ENCODE peak calls at places on chromosome 11, in nine cellular contexts. Q is lower lobe of right lung, M is pancreas, T is IMR-90, N is coronary artery, Z is DND-41, S is ovary, Y is body of pancreas, E is fibroblast of lung. W is an unnamed sample.

GRCh38 chr11:26297179-26297970 is 34.6 kb upstream of the ANO3 start:
- DNase-seq in M (peak), Q (no peak), T (peak), S (no peak), Z (no peak), E (peak), Y (peak), N (no peak), W (no peak)

GRCh38 chr11:119421941-119422504 is 949 bp downstream of the THY1 start:
- DNase-seq in T (peak), Y (no peak), E (peak), N (no peak), Q (no peak), Z (no peak), S (no peak), M (no peak), W (no peak)

GRCh38 chr11:57491371-57492061 is 24.0 kb downstream of the SLC43A1 start:
- DNase-seq in T (no peak), S (no peak), Z (peak), Q (no peak), Y (no peak), M (no peak), E (no peak), N (no peak), W (no peak)

GRCh38 chr11:120794748-120795147 is 229.2 kb upstream of the TBCEL start:
- DNase-seq in S (no peak), N (no peak), Z (no peak), Q (no peak), E (no peak), Y (no peak), T (no peak), M (no peak), W (no peak)

GRCh38 chr11:63490551-63491239 is at the start of gene PLAAT5:
- DNase-seq in S (peak), T (no peak), Q (peak), Y (peak), E (peak), N (no peak), M (no peak), Z (no peak), W (peak)

GRCh38 chr11:83374311-83374710 is 88.1 kb upstream of the CCDC90B start:
- DNase-seq in T (no peak), S (no peak), Y (no peak), Z (no peak), M (no peak), Q (no peak), N (no peak), E (no peak), W (no peak)

GRCh38 chr11:111748035-111748804 is 18.0 kb downstream of the PPP2R1B start:
- DNase-seq in M (no peak), E (no peak), Y (no peak), T (no peak), Q (no peak), N (no peak), S (no peak), Z (no peak), W (no peak)

GRCh38 chr11:126083829-126084607 is 21.4 kb upstream of the CDON start:
- DNase-seq in T (no peak), Y (peak), S (no peak), Z (peak), Q (no peak), N (no peak), E (no peak), M (no peak), W (peak)

GRCh38 chr11:6587360-6587953 is 16.0 kb downstream of the RRP8 start:
- DNase-seq in N (peak), Y (peak), Z (no peak), T (no peak), E (no peak), S (no peak), Q (no peak), M (peak), W (no peak)

GRCh38 chr11:68444566-68444965 is 16.0 kb upstream of the PPP6R3 start:
- DNase-seq in N (no peak), T (no peak), E (no peak), Q (peak), Y (no peak), S (no peak), Z (no peak), M (no peak), W (no peak)

GRCh38 chr11:44627911-44628729 is 62.7 kb downstream of the CD82 start:
- DNase-seq in Z (no peak), Q (peak), E (peak), M (peak), Y (peak), S (peak), T (peak), N (peak), W (no peak)

GRCh38 chr11:69440876-69441275 is 40.6 kb upstream of the LINC01488 start:
- DNase-seq in T (no peak), Q (no peak), E (no peak), Z (no peak), M (no peak), S (no peak), N (no peak), Y (no peak), W (no peak)

GRCh38 chr11:130533871-130534270 is 85.4 kb downstream of the ADAMTS15 start:
- DNase-seq in T (no peak), Z (no peak), Y (no peak), M (no peak), N (no peak), E (no peak), S (no peak), Q (no peak), W (no peak)

GRCh38 chr11:61893981-61894380 is 2.6 kb upstream of the FADS3 start:
- DNase-seq in M (no peak), T (peak), N (no peak), Q (no peak), Z (no peak), Y (no peak), E (peak), S (no peak), W (no peak)

GRCh38 chr11:14042686-14043440 is 80.3 kb downstream of the SPON1 start:
- DNase-seq in M (no peak), Z (no peak), Q (no peak), Y (no peak), E (no peak), S (no peak), T (no peak), N (no peak), W (no peak)

GRCh38 chr11:95327273-95327948 is 96.4 kb upstream of the SESN3 start:
- DNase-seq in E (no peak), N (no peak), Z (no peak), M (peak), T (no peak), Y (no peak), S (no peak), Q (no peak), W (no peak)

GRCh38 chr11:12454782-12455181 is 77.4 kb downstream of the PARVA start:
- DNase-seq in S (no peak), M (no peak), E (peak), Y (no peak), Z (no peak), N (no peak), T (peak), Q (no peak), W (no peak)

GRCh38 chr11:11442791-11443190 is 89.7 kb upstream of the CSNK2A3 start:
- DNase-seq in Y (no peak), E (no peak), Q (no peak), Z (no peak), S (no peak), N (no peak), T (no peak), M (no peak), W (no peak)

GRCh38 chr11:105092255-105093239 is 47.0 kb downstream of the CARD18 start:
- DNase-seq in N (no peak), Z (no peak), E (peak), S (no peak), Y (no peak), Q (no peak), T (peak), M (no peak), W (no peak)

DNA sequence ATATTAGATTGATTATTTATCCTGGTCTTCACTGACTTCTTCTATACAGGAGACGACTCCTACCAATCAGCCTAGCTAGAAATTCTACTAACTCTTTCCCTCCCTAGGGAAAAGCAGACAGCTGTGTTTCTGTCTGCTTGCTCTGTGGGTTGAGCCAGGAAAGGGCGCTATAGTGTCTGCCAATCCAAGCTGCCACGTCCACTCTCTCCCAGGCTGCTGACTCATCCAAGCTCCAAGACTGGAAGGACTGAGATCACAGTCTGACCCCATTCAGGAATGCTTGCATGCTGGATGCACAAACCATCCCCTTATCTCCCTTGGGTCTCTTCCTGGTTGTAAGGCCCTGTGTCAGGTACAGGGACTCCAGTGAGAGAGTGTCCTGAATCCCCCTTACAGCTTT is 955.6 kb downstream of the OPCML start:
- DNase-seq in Q (no peak), Z (no peak), Y (no peak), S (no peak), N (no peak), E (peak), T (peak), M (no peak), W (no peak)
- TF ChIP-seq CTCF in Q (no peak), Z (no peak), Y (no peak), S (no peak), N (no peak), E (no peak), T (peak), M (no peak), W (no peak)

GRCh38 chr11:103661991-103662390 is 374.4 kb upstream of the DDI1 start:
- DNase-seq in S (no peak), Q (no peak), T (no peak), E (no peak), N (no peak), Z (no peak), M (no peak), Y (no peak), W (no peak)

GRCh38 chr11:103661185-103661584 is 375.3 kb upstream of the DDI1 start:
- DNase-seq in E (no peak), T (no peak), S (no peak), M (peak), N (no peak), Y (peak), Z (no peak), Q (no peak), W (no peak)

GRCh38 chr11:103656382-103656781 is 380.1 kb upstream of the DDI1 start:
- DNase-seq in N (no peak), Z (no peak), M (no peak), E (no peak), Y (no peak), Q (no peak), T (no peak), S (no peak), W (no peak)

GRCh38 chr11:103659743-103660142 is 376.7 kb upstream of the DDI1 start:
- DNase-seq in Q (no peak), S (no peak), N (no peak), E (peak), M (no peak), Z (no peak), T (peak), Y (no peak), W (no peak)

GRCh38 chr11:103659138-103659734 is 377.2 kb upstream of the DDI1 start:
- DNase-seq in Y (no peak), M (no peak), E (peak), N (no peak), Q (no peak), Z (no peak), T (no peak), S (no peak), W (no peak)
- TF ChIP-seq CTCF in Y (no peak), M (no peak), E (no peak), N (no peak), Q (no peak), Z (no peak), T (peak), S (no peak), W (no peak)

GRCh38 chr11:89504270-89504669 is 13.1 kb upstream of the NOX4 start:
- DNase-seq in M (no peak), E (no peak), Q (no peak), S (no peak), Y (no peak), T (no peak), N (no peak), Z (no peak), W (no peak)

GRCh38 chr11:89495951-89496350 is 4.8 kb upstream of the NOX4 start:
- DNase-seq in Y (no peak), E (peak), M (no peak), Z (no peak), S (no peak), Q (no peak), N (no peak), T (peak), W (no peak)

GRCh38 chr11:89503422-89503821 is 12.2 kb upstream of the NOX4 start:
- DNase-seq in M (no peak), S (no peak), Y (no peak), E (no peak), T (no peak), Z (no peak), N (no peak), Q (no peak), W (no peak)

DNA sequence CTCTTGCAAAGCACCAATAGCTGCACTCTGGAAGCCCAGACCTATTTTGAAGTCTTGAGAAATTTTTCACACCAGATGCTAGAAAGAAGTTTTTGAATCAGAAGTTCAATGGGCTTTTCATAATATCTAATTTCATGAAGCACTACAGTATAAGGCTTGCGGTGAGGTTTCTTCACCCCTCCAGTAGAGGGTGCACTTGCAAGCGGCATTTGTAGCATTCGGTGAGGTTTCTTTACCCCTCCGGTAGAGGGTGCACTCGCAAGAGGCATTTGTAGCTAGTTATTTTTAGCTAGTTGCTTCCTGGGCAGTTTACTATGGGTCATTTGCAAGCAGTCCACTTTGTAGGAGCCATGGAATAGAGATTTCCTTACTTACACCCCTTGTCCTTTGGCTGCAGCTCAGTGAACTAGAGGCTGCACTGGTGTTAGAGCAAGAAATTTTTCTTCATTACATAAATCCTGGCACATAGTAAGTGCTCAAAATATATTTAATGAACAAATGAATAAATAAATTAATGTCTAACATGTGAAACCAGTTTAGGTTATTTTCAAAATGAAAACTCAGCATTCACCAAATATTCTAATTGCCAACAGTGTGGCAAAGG is 7.8 kb upstream of the NOX4 start:
- DNase-seq in S (no peak), M (no peak), Y (no peak), T (no peak), N (no peak), Q (no peak), E (no peak), Z (no peak), W (no peak)
- TF ChIP-seq CTCF in S (no peak), M (no peak), Y (peak), T (no peak), N (no peak), Q (no peak), E (no peak), Z (peak), W (no peak)

GRCh38 chr11:79050784-79051183 is 390.0 kb downstream of the TENM4 start:
- DNase-seq in Z (no peak), M (no peak), Y (no peak), Q (no peak), N (no peak), S (peak), E (no peak), T (peak), W (no peak)

GRCh38 chr11:79055866-79056632 is 384.8 kb downstream of the TENM4 start:
- DNase-seq in M (no peak), Q (no peak), S (peak), Y (no peak), Z (no peak), T (peak), E (peak), N (no peak), W (no peak)

GRCh38 chr11:79054636-79055035 is 386.2 kb downstream of the TENM4 start:
- DNase-seq in Z (no peak), Q (no peak), N (no peak), T (peak), E (peak), Y (no peak), S (no peak), M (no peak), W (no peak)

GRCh38 chr11:79049627-79050238 is 391.1 kb downstream of the TENM4 start:
- DNase-seq in N (no peak), M (no peak), Y (no peak), Z (no peak), Q (no peak), T (no peak), S (no peak), E (no peak), W (no peak)

GRCh38 chr11:79052539-79052938 is 388.3 kb downstream of the TENM4 start:
- DNase-seq in N (no peak), E (peak), T (no peak), M (no peak), S (no peak), Y (no peak), Q (no peak), Z (no peak), W (no peak)
- TF ChIP-seq CTCF in N (no peak), E (no peak), T (peak), M (no peak), S (no peak), Y (no peak), Q (no peak), Z (peak), W (no peak)